ENCODE peak calls at places on chromosomes 11 and 22, in seven cellular contexts. Y is IMR-90, U is trophoblast cell, A is H1, M is mesenchymal stem cell, E is mesendoderm, R is H9. X is an unnamed sample. For H3K4me1, the result is how much of the 10 kb centered on the place peaks cover.

GRCh38 chr11:106012744-106013143 is 9.3 kb downstream of the MSANTD4 start:
- DNase-seq in A (no peak), Y (peak), U (peak), E (peak), M (peak), R (no peak), X (no peak)

GRCh38 chr11:41943671-41944070 is 484.2 kb upstream of the LRRC4C start:
- DNase-seq in A (no peak), R (no peak), M (no peak), Y (no peak), E (no peak), U (no peak), X (no peak)

GRCh38 chr11:122897606-122898210 is 15.1 kb downstream of the JHY start:
- DNase-seq in M (peak), Y (peak), A (no peak), R (no peak), E (no peak), U (peak), X (no peak)

GRCh38 chr22:44151661-44152060 is 29.1 kb upstream of the PARVG start:
- DNase-seq in A (no peak), R (no peak), U (no peak), E (no peak), Y (peak), M (peak), X (no peak)

GRCh38 chr11:62830904-62831519 is 839 bp downstream of the STX5 start:
- DNase-seq in R (peak), E (peak), M (no peak), U (no peak), Y (no peak), A (no peak), X (no peak)

GRCh38 chr22:39122772-39123470 is 25.9 kb downstream of the APOBEC3H start:
- DNase-seq in Y (no peak), U (no peak), R (no peak), M (no peak), E (no peak), A (no peak), X (no peak)

GRCh38 chr11:45828996-45829395 is 18.3 kb upstream of the CRY2 start:
- DNase-seq in M (no peak), R (no peak), A (no peak), Y (no peak), E (no peak), U (no peak), X (no peak)

GRCh38 chr11:17716807-17717206 is 2.6 kb upstream of the MYOD1 start:
- DNase-seq in M (no peak), R (no peak), U (no peak), Y (no peak), A (no peak), E (no peak), X (no peak)

GRCh38 chr11:32430586-32431357 is 4.6 kb downstream of the WT1 start:
- DNase-seq in U (no peak), M (no peak), A (no peak), R (peak), Y (no peak), E (peak), X (no peak)

GRCh38 chr11:88979641-88980040 is 86.1 kb downstream of the GRM5 start:
- DNase-seq in M (peak), R (no peak), A (no peak), E (peak), U (no peak), Y (peak), X (no peak)

GRCh38 chr11:74634537-74634936 is 42.2 kb downstream of the POLD3 start:
- DNase-seq in M (peak), U (no peak), Y (peak), A (no peak), E (peak), R (no peak), X (no peak)

GRCh38 chr11:57461841-57462489 is 1.6 kb downstream of the RTN4RL2 start:
- DNase-seq in R (no peak), E (no peak), A (no peak), Y (no peak), M (no peak), U (no peak), X (no peak)

GRCh38 chr11:128179512-128179911 is 407.8 kb downstream of the ETS1 start:
- DNase-seq in A (no peak), M (no peak), Y (no peak), U (no peak), E (no peak), R (no peak), X (no peak)

GRCh38 chr11:46369458-46370152 is 11.9 kb upstream of the MDK start:
- DNase-seq in U (peak), R (peak), Y (peak), E (peak), M (peak), A (no peak), X (no peak)

GRCh38 chr11:115926601-115927000 is 422.4 kb upstream of the CADM1 start:
- DNase-seq in Y (peak), M (no peak), R (no peak), A (no peak), E (no peak), U (no peak), X (no peak)

GRCh38 chr11:103625624-103625965 is 410.8 kb upstream of the DDI1 start:
- DNase-seq in M (no peak), Y (no peak), R (no peak), U (no peak), E (no peak), A (no peak), X (no peak)

DNA sequence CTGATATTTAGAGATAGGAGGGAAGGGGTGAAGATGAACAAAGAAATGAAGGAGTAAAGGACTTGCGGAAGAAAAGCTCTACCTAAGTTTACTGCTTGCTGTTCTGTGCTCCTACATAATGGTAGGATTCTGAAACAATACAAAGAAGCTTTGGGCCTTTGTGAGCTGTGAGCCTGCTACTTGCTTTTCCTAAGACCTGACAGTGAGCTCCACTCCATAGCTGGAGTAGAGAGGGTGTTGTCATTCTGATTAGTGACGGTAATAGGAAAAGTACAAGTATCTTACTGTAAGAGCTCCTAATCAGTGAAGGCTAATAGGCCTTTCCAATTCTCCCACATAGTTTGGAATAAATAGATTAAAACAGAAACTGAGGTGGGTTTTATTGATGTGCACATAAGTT is 75.9 kb downstream of the PARVA start:
- DNase-seq in A (no peak), E (no peak), R (no peak), M (no peak), U (no peak), Y (no peak), X (no peak)
- H2AK5ac ChIP-seq in A (no peak), E (no peak), R (no peak), M (no peak), U (no peak), Y (peak), X (no peak)

DNA sequence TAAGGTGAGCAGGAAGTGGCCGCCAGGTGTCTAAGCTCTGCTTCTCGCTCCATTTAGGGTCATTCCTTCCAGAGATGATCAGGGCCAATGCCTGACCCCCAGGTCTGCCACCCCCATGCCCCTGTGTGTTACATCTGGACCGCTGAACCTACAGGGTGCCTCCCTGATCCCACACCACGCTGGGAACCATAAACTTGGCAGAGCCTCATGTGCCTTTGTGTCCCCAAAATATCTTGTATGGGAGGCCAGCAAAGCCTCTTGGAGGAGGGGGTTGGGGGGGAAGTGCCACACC is 3.7 kb downstream of the TST start:
- DNase-seq in E (no peak), Y (no peak), U (no peak), R (no peak), M (no peak), A (no peak), X (no peak)
- H3K4me1 ChIP-seq in E (under half), Y (under half), U (under half), R (under half), M (under half), A (under half), X (under half)

DNA sequence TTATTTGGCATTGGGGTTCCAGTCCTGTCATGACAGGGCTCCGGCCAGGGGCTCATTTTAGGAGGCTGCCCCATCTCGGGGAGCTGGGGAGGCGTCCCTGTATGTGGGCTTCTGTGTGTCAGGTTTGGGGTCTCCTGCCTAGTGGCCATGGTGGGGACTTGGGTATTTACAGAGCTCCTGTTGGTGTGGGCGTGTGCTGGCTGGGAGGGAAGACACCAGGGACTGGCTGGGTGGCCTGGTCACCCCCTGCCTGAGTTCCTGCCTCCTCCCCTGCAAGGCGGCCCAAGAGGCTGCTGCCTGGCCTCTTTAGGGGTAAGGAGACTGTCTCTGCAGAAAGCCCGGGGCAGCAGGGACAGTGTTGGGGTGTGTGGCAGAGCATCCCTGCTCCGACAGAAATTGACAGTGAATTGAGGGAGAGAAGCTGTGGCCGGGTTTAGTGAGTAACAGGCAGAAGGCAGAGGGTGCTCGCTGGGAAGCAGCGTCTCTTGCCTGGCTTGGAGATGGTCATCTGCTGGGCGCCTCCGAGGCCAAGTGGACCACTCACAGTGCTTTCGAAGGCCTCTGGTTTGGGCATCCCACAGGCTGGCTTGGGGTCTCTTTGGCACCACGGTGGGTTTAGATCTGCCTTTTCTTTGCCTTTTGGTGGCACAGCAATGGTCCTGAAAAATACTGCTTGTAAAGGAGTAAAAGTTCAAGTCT is 40.3 kb upstream of the GRAMD4 start:
- DNase-seq in Y (no peak), R (peak), M (no peak), E (no peak), A (no peak), U (no peak), X (no peak)
- H3K4ac ChIP-seq in Y (no peak), R (no peak), M (peak), E (no peak), A (no peak), U (no peak), X (no peak)

GRCh38 chr11:44648109-44648508 is 78.7 kb upstream of the TSPAN18 start:
- DNase-seq in R (no peak), U (no peak), E (no peak), Y (no peak), A (no peak), M (no peak), X (no peak)
- H2AK5ac ChIP-seq in R (no peak), U (no peak), E (no peak), Y (no peak), A (no peak), M (no peak), X (no peak)

GRCh38 chr11:86034710-86035109 is 34.2 kb downstream of the PICALM start:
- DNase-seq in U (no peak), M (no peak), R (no peak), Y (no peak), E (no peak), A (no peak), X (no peak)

GRCh38 chr11:86035164-86035563 is 33.7 kb downstream of the PICALM start:
- DNase-seq in R (no peak), A (no peak), Y (no peak), U (no peak), M (no peak), E (no peak), X (no peak)

GRCh38 chr11:86039094-86039493 is 29.8 kb downstream of the PICALM start:
- DNase-seq in R (no peak), E (no peak), A (no peak), M (no peak), Y (no peak), U (no peak), X (no peak)

GRCh38 chr11:86037743-86038142 is 31.1 kb downstream of the PICALM start:
- DNase-seq in A (no peak), R (no peak), E (no peak), U (no peak), Y (no peak), M (no peak), X (no peak)

DNA sequence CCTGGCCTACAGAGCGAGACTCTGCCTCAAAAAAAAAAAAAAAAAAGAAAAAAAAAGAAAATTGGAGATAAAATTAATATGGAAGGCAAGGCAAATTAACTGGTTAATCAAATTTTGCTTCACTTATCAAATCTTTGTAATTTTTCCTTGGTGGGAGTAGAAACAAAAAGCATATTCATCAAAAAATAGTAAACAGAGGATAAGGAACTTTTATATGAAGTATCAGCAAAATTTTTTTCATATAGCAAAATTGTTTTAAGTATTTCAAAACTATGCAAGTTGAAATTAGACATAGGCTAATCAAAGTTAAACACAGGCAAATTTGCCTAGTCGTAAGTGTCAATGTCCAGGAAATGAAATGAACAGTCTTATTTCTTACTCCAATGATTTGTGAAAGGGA is 33.0 kb downstream of the PICALM start:
- DNase-seq in Y (no peak), U (no peak), M (no peak), E (no peak), A (no peak), R (no peak), X (no peak)
- H3K4me1 ChIP-seq in Y (under half), U (under half), M (under half), E (under half), A (under half), R (under half), X (under half)

GRCh38 chr22:18965526-18966421 is 29.7 kb upstream of the PRODH start:
- DNase-seq in M (no peak), Y (no peak), R (no peak), E (no peak), U (no peak), A (no peak), X (no peak)
- H3K4ac ChIP-seq in M (no peak), Y (no peak), R (no peak), E (no peak), U (no peak), A (no peak), X (no peak)

DNA sequence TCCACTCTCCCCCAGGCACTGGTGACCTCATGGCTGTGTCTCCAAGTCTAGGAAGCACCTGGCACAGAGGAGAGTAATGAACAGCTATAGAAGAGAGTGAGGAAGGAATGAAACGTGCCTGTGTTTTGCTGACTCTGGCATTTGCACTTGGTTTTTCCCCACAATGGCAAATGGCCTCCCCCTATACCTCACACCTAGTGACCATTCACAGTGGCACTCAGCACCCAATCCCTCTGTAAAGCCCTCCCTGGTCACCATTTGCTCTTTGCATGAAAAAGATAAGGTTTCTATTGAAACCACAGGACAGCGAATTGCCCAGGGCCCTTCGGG is 236.9 kb downstream of the GRIK4 start:
- DNase-seq in R (no peak), Y (no peak), U (no peak), E (peak), M (no peak), A (no peak), X (no peak)
- H2AK5ac ChIP-seq in R (no peak), Y (no peak), U (no peak), E (no peak), M (no peak), A (no peak), X (no peak)

GRCh38 chr11:47896199-47896598 is 48.0 kb upstream of the NUP160 start:
- DNase-seq in E (no peak), U (no peak), R (no peak), Y (no peak), M (no peak), A (no peak), X (no peak)
- H3K4me1 ChIP-seq in E (under half), U (under half), R (under half), Y (under half), M (under half), A (under half), X (under half)

X was measured in neuronal stem cell.